ENCODE peak calls at places on chromosome 4, in eight cellular contexts. H is HEK293T; M is AG09319; V is cardiac fibroblast; I is T follicular helper cell; G is right atrium auricular region; L is NCI-H1105; R is stimulated activated CD4-positive, alpha-beta T cell treated with anti-CD3 and anti-CD28 coated beads, Interleukin-4, amount 100 ng/mL, for 4 hours. U is an unnamed sample.

GRCh38 chr4:108393870-108394269 is 225.1 kb upstream of the LEF1 start:
- DNase-seq in H (no peak), M (no peak), V (no peak), I (no peak), G (no peak), L (no peak), R (no peak), U (no peak)

GRCh38 chr4:141133146-141134006 is at the start of gene RNF150:
- DNase-seq in H (peak; percentile 77), M (peak; percentile 89), V (peak; percentile 86), I (peak; percentile 3), G (peak; percentile 70), L (peak; percentile 81), R (peak; percentile 20), U (peak; percentile 83)

GRCh38 chr4:87354168-87355102 is 31.8 kb upstream of the HSD17B13 start:
- DNase-seq in H (no peak), M (no peak), V (peak; percentile 33), I (no peak), G (no peak), L (no peak), R (no peak), U (no peak)

GRCh38 chr4:41692717-41693345 is 55.7 kb downstream of the PHOX2B start:
- DNase-seq in H (peak; percentile 71), M (peak; percentile 2), V (peak; percentile 70), I (no peak), G (no peak), L (no peak), R (peak; percentile 7), U (peak; percentile 43)

GRCh38 chr4:83217721-83218522 is 66.7 kb downstream of the COQ2 start:
- DNase-seq in H (no peak), M (no peak), V (no peak), I (peak; percentile 48), G (no peak), L (no peak), R (peak; percentile 10), U (no peak)

GRCh38 chr4:78578674-78579430 is 27.3 kb downstream of the ANXA3 start:
- DNase-seq in H (no peak), M (no peak), V (no peak), I (no peak), G (no peak), L (no peak), R (no peak), U (no peak)

GRCh38 chr4:81198151-81198550 is 16.9 kb downstream of the PRKG2 start:
- DNase-seq in H (no peak), M (no peak), V (peak; percentile 19), I (no peak), G (no peak), L (peak; percentile 44), R (no peak), U (no peak)

GRCh38 chr4:703336-704197 is 2.1 kb upstream of the PCGF3 start:
- DNase-seq in H (no peak), M (no peak), V (no peak), I (no peak), G (no peak), L (no peak), R (no peak), U (no peak)

GRCh38 chr4:185384061-185384460 is 11.7 kb downstream of the LRP2BP start:
- DNase-seq in H (no peak), M (no peak), V (no peak), I (no peak), G (no peak), L (no peak), R (no peak), U (no peak)

GRCh38 chr4:8281519-8282133 is 12.1 kb downstream of the HTRA3 start:
- DNase-seq in H (no peak), M (peak; percentile 86), V (peak; percentile 87), I (no peak), G (peak; percentile 86), L (no peak), R (no peak), U (no peak)

GRCh38 chr4:113636438-113636818 is 125.1 kb downstream of the CAMK2D start:
- DNase-seq in H (no peak), M (no peak), V (no peak), I (no peak), G (no peak), L (no peak), R (no peak), U (no peak)

GRCh38 chr4:25223770-25224375 is 10.0 kb upstream of the PI4K2B start:
- DNase-seq in H (no peak), M (no peak), V (peak; percentile 32), I (no peak), G (no peak), L (no peak), R (no peak), U (no peak)

GRCh38 chr4:113809313-113809712 is 47.8 kb upstream of the CAMK2D start:
- DNase-seq in H (no peak), M (no peak), V (peak; percentile 66), I (no peak), G (peak; percentile 66), L (no peak), R (no peak), U (peak; percentile 21)

GRCh38 chr4:1584498-1584897 is 99.6 kb downstream of the FAM53A start:
- DNase-seq in H (no peak), M (no peak), V (no peak), I (no peak), G (no peak), L (no peak), R (no peak), U (no peak)

GRCh38 chr4:4507923-4508322 is 33.9 kb downstream of the STX18 start:
- DNase-seq in H (peak; percentile 31), M (no peak), V (no peak), I (no peak), G (no peak), L (no peak), R (no peak), U (no peak)

GRCh38 chr4:61827907-61828328 is 627.8 kb downstream of the ADGRL3 start:
- DNase-seq in H (no peak), M (no peak), V (no peak), I (no peak), G (no peak), L (no peak), R (no peak), U (no peak)

U was measured in adrenal gland.